ENCODE peak calls at places on chromosomes 7 and 10, in six cellular contexts. Z is IMR-90; Q is stimulated activated CD8-positive, alpha-beta memory T cell treated with anti-CD3 and anti-CD28 coated beads, Interleukin-15, amount 100 ng/mL, for 1 hour; E is amniotic stem cell; U is AG20443; R is NCI-H2081. P is an unnamed sample.

GRCh38 chr10:112360308-112361270 is 13.3 kb upstream of the ACSL5 start:
- DNase-seq in Z (peak; percentile 21), U (peak; percentile 48), Q (no peak), R (no peak), E (no peak), P (no peak)

GRCh38 chr7:20998309-20998708 is 211.6 kb upstream of the SP8 start:
- DNase-seq in E (no peak), Z (no peak), Q (no peak), U (no peak), R (no peak), P (no peak)

GRCh38 chr7:156781972-156782371 is 111.0 kb downstream of the LMBR1 start:
- DNase-seq in Z (no peak), U (no peak), Q (no peak), E (no peak), R (no peak), P (peak; percentile 3)

GRCh38 chr10:80714566-80714965 is 176.9 kb downstream of the SH2D4B start:
- DNase-seq in Q (no peak), U (no peak), R (no peak), E (no peak), Z (no peak), P (no peak)

GRCh38 chr7:84274029-84274638 is 79.5 kb upstream of the SEMA3A start:
- DNase-seq in U (no peak), Q (no peak), Z (peak; percentile 10), E (no peak), R (no peak), P (peak; percentile 65)

GRCh38 chr7:69722836-69723235 is 124.6 kb downstream of the AUTS2 start:
- DNase-seq in R (no peak), E (no peak), Q (no peak), Z (no peak), U (no peak), P (no peak)

GRCh38 chr10:5494611-5495010 is 4.8 kb downstream of the CALML5 start:
- DNase-seq in E (no peak), Z (no peak), Q (no peak), U (no peak), R (no peak), P (no peak)

GRCh38 chr7:7256731-7257274 is 74.5 kb downstream of the C1GALT1 start:
- DNase-seq in U (no peak), Q (no peak), E (no peak), Z (no peak), R (no peak), P (no peak)

GRCh38 chr10:6065845-6066244 is 3.7 kb upstream of the IL2RA start:
- DNase-seq in E (no peak), U (no peak), Q (no peak), Z (no peak), R (no peak), P (no peak)

GRCh38 chr10:7576340-7576739 is 90.4 kb downstream of the ITIH5 start:
- DNase-seq in Z (no peak), R (no peak), Q (no peak), U (no peak), E (no peak), P (no peak)

GRCh38 chr7:143003393-143004051 is 23.4 kb downstream of the OR9A2 start:
- DNase-seq in E (peak; percentile 16), R (peak; percentile 64), U (peak; percentile 67), Q (no peak), Z (peak; percentile 44), P (peak; percentile 23)

GRCh38 chr7:121689749-121690148 is 183.2 kb upstream of the PTPRZ1 start:
- DNase-seq in R (no peak), U (no peak), Z (no peak), Q (no peak), E (no peak), P (no peak)

GRCh38 chr7:109890622-109891021 is 1200.3 kb upstream of the LRRN3 start:
- DNase-seq in E (no peak), Z (no peak), R (no peak), Q (no peak), U (no peak), P (no peak)

GRCh38 chr7:901388-902154 is 25.2 kb downstream of the GET4 start:
- DNase-seq in Q (no peak), E (no peak), U (peak; percentile 95), R (peak; percentile 52), Z (peak; percentile 82), P (peak; percentile 74)

GRCh38 chr7:69942557-69942956 is 344.3 kb downstream of the AUTS2 start:
- DNase-seq in R (no peak), Z (no peak), Q (no peak), U (no peak), E (no peak), P (no peak)

GRCh38 chr10:87000491-87000890 is 19.6 kb upstream of the FAM25A start:
- DNase-seq in Q (no peak), Z (peak; percentile 44), U (no peak), R (no peak), E (no peak), P (peak; percentile 75)

GRCh38 chr7:27424749-27425148 is 182.1 kb downstream of the EVX1 start:
- DNase-seq in Q (no peak), R (no peak), Z (no peak), U (no peak), E (no peak), P (no peak)

GRCh38 chr10:7817576-7817975 is 729 bp upstream of the TAF3 start:
- DNase-seq in E (no peak), Q (no peak), R (no peak), U (no peak), Z (no peak), P (no peak)

GRCh38 chr10:19964625-19965024 is 148.4 kb downstream of the PLXDC2 start:
- DNase-seq in U (no peak), Q (no peak), E (no peak), R (no peak), Z (no peak), P (no peak)

GRCh38 chr7:37832194-37832593 is 16.2 kb upstream of the NME8 start:
- DNase-seq in Q (no peak), U (no peak), R (peak; percentile 89), Z (no peak), E (no peak), P (no peak)

GRCh38 chr7:29779017-29779416 is 27.3 kb upstream of the WIPF3 start:
- DNase-seq in U (no peak), E (no peak), Q (no peak), Z (no peak), R (no peak), P (no peak)

GRCh38 chr7:82566752-82567151 is 123.2 kb upstream of the CACNA2D1 start:
- DNase-seq in R (peak; percentile 39), U (no peak), Z (no peak), E (no peak), Q (no peak), P (no peak)

GRCh38 chr7:79282051-79282694 is 171.3 kb downstream of the MAGI2 start:
- DNase-seq in Z (peak; percentile 86), R (peak; percentile 53), E (peak; percentile 72), Q (no peak), U (peak; percentile 50), P (no peak)

GRCh38 chr7:101986335-101986734 is 168.9 kb downstream of the CUX1 start:
- DNase-seq in E (peak; percentile 3), Q (no peak), U (no peak), Z (peak; percentile 30), R (no peak), P (no peak)

GRCh38 chr7:129009437-129009836 is 45.5 kb downstream of the TNPO3 start:
- DNase-seq in U (no peak), R (no peak), Q (no peak), Z (no peak), E (no peak), P (no peak)

GRCh38 chr7:30115709-30116297 is 19.0 kb upstream of the MTURN start:
- DNase-seq in R (no peak), Q (no peak), E (no peak), Z (no peak), U (no peak), P (no peak)

GRCh38 chr10:113135025-113135424 is 185.0 kb downstream of the TCF7L2 start:
- DNase-seq in Q (no peak), U (no peak), E (no peak), R (no peak), Z (no peak), P (no peak)

GRCh38 chr10:15321431-15322321 is 49.4 kb downstream of the FAM171A1 start:
- DNase-seq in E (no peak), R (no peak), Q (no peak), U (peak; percentile 47), Z (peak; percentile 48), P (no peak)

GRCh38 chr10:87657370-87657769 is 2.3 kb upstream of the PAPSS2 start:
- DNase-seq in U (peak; percentile 28), Q (no peak), E (no peak), R (no peak), Z (peak; percentile 76), P (no peak)

GRCh38 chr7:44563171-44563679 is 10.5 kb downstream of the DDX56 start:
- DNase-seq in U (no peak), E (no peak), Z (no peak), R (no peak), Q (no peak), P (no peak)

GRCh38 chr7:135726389-135726788 is 1.6 kb downstream of the SLC13A4 start:
- DNase-seq in R (no peak), Q (no peak), U (no peak), E (no peak), Z (no peak), P (no peak)

GRCh38 chr10:70537398-70538194 is 59.0 kb downstream of the PALD1 start:
- DNase-seq in Q (no peak), U (no peak), E (no peak), Z (no peak), R (peak; percentile 17), P (no peak)

GRCh38 chr7:156497776-156498509 is 142.6 kb upstream of the RNF32 start:
- DNase-seq in R (peak; percentile 44), Z (no peak), Q (no peak), U (no peak), E (no peak), P (no peak)

GRCh38 chr10:47241946-47242900 is 57.8 kb upstream of the GDF10 start:
- DNase-seq in E (no peak), R (no peak), Z (no peak), Q (no peak), U (no peak), P (no peak)

GRCh38 chr7:139570119-139570518 is 46.6 kb downstream of the CLEC2L start:
- DNase-seq in U (peak; percentile 31), Z (no peak), R (no peak), Q (no peak), E (no peak), P (no peak)

GRCh38 chr7:105136221-105136620 is 122.2 kb downstream of the KMT2E start:
- DNase-seq in E (no peak), Z (no peak), Q (no peak), R (no peak), U (peak; percentile 24), P (no peak)

GRCh38 chr10:119643306-119644214 is 7.6 kb upstream of the BAG3 start:
- DNase-seq in Q (no peak), Z (no peak), R (no peak), U (peak; percentile 32), E (no peak), P (no peak)

GRCh38 chr10:88661018-88661417 is 3.2 kb upstream of the LIPF start:
- DNase-seq in R (no peak), Z (no peak), U (no peak), E (no peak), Q (no peak), P (no peak)

GRCh38 chr7:37230221-37230620 is 218.4 kb downstream of the ELMO1 start:
- DNase-seq in E (no peak), Q (no peak), R (no peak), U (no peak), Z (no peak), P (no peak)

P was measured in foreskin melanocyte.